ENCODE peak calls at places on chromosomes 7 and 10, in seven cellular contexts. N is aorta; O is right lobe of liver; T is fibroblast of lung; S is stomach; F is naive thymus-derived CD4-positive, alpha-beta T cell; C is Panc1. B is an unnamed sample. For H3K4me1, the result is how much of the 10 kb centered on the place peaks cover.

GRCh38 chr7:88789480-88790064 is 6.0 kb downstream of the TEX47 start:
- DNase-seq in C (peak), F (peak), O (no peak), T (peak), S (no peak), N (no peak), B (no peak)

GRCh38 chr10:116215651-116216050 is 57.4 kb downstream of the GFRA1 start:
- DNase-seq in C (no peak), O (no peak), F (no peak), N (no peak), S (no peak), T (no peak), B (no peak)

GRCh38 chr10:98929709-98930108 is 305.9 kb downstream of the HPSE2 start:
- DNase-seq in T (no peak), S (no peak), O (no peak), C (no peak), F (no peak), N (no peak), B (no peak)

GRCh38 chr7:146658604-146659003 is 542.0 kb downstream of the CNTNAP2 start:
- DNase-seq in N (no peak), T (no peak), F (no peak), O (no peak), C (no peak), S (no peak), B (no peak)

GRCh38 chr7:91796122-91796521 is 84.4 kb downstream of the MTERF1 start:
- DNase-seq in C (no peak), N (no peak), F (no peak), T (no peak), O (no peak), S (no peak), B (no peak)

GRCh38 chr7:131381069-131381838 is 53.6 kb downstream of the MKLN1 start:
- DNase-seq in N (no peak), T (peak), O (no peak), C (no peak), F (no peak), S (no peak), B (no peak)

GRCh38 chr10:12418000-12418399 is 68.7 kb downstream of the CAMK1D start:
- DNase-seq in O (peak), N (peak), T (peak), C (no peak), F (no peak), S (no peak), B (no peak)

GRCh38 chr7:2999078-2999500 is 44.6 kb downstream of the CARD11 start:
- DNase-seq in T (no peak), O (no peak), N (no peak), C (no peak), S (no peak), F (no peak), B (no peak)

GRCh38 chr10:95451568-95452524 is 109.3 kb downstream of the SORBS1 start:
- DNase-seq in C (no peak), T (peak), F (no peak), O (no peak), S (no peak), N (no peak), B (no peak)

GRCh38 chr7:84801396-84801795 is 385.5 kb downstream of the SEMA3D start:
- DNase-seq in T (no peak), N (no peak), F (no peak), O (no peak), S (no peak), C (no peak), B (no peak)

GRCh38 chr10:101687088-101687487 is 7.9 kb downstream of the FBXW4 start:
- DNase-seq in N (no peak), S (no peak), T (peak), C (no peak), F (no peak), O (no peak), B (no peak)

GRCh38 chr10:62046522-62047239 is 145.2 kb downstream of the ARID5B start:
- DNase-seq in S (no peak), C (no peak), F (no peak), O (no peak), N (no peak), T (peak), B (no peak)

GRCh38 chr7:50022451-50022850 is 70.6 kb downstream of the ZPBP start:
- DNase-seq in C (no peak), N (no peak), F (no peak), T (no peak), O (no peak), S (no peak), B (no peak)

GRCh38 chr7:107614425-107614824 is 34.4 kb downstream of the BCAP29 start:
- DNase-seq in N (no peak), T (peak), S (no peak), O (no peak), C (no peak), F (no peak), B (no peak)

GRCh38 chr7:2849941-2850766 is 6.0 kb upstream of the GNA12 start:
- DNase-seq in S (no peak), T (no peak), O (no peak), C (no peak), F (no peak), N (no peak), B (no peak)

GRCh38 chr7:148289630-148290029 is 300.9 kb upstream of the C7orf33 start:
- DNase-seq in F (no peak), O (no peak), S (no peak), N (no peak), T (no peak), C (no peak), B (no peak)

GRCh38 chr10:127148066-127148932 is 48.1 kb downstream of the INSYN2A start:
- DNase-seq in S (no peak), F (no peak), N (no peak), O (no peak), T (peak), C (peak), B (no peak)

GRCh38 chr10:79404690-79405131 is 40.7 kb downstream of the ZCCHC24 start:
- DNase-seq in O (peak), S (no peak), T (no peak), C (no peak), N (no peak), F (no peak), B (no peak)

GRCh38 chr7:97407106-97407505 is 289.6 kb downstream of the SDHAF3 start:
- DNase-seq in N (no peak), T (no peak), F (no peak), O (no peak), C (no peak), S (no peak), B (no peak)

GRCh38 chr7:133530682-133531081 is 277.8 kb downstream of the EXOC4 start:
- DNase-seq in N (no peak), F (no peak), T (peak), S (no peak), O (no peak), C (no peak), B (no peak)

GRCh38 chr10:31929986-31930675 is 1.5 kb upstream of the ARHGAP12 start:
- DNase-seq in N (no peak), O (no peak), T (no peak), F (peak), C (no peak), S (no peak), B (peak)

GRCh38 chr7:96330193-96330592 is 8.3 kb upstream of the SLC25A13 start:
- DNase-seq in O (no peak), S (no peak), T (no peak), C (no peak), F (no peak), N (no peak), B (no peak)

GRCh38 chr7:139626817-139627216 is 103.3 kb downstream of the CLEC2L start:
- DNase-seq in O (peak), C (no peak), F (peak), S (no peak), N (no peak), T (no peak), B (no peak)

GRCh38 chr7:133436014-133436428 is 183.1 kb downstream of the EXOC4 start:
- DNase-seq in O (no peak), S (no peak), C (no peak), F (no peak), N (no peak), T (peak), B (no peak)

GRCh38 chr7:84013616-84014240 is 180.9 kb downstream of the SEMA3A start:
- DNase-seq in C (no peak), T (no peak), F (no peak), O (no peak), S (no peak), N (no peak), B (no peak)

GRCh38 chr7:134089446-134089845 is 37.7 kb upstream of the LRGUK start:
- DNase-seq in C (no peak), T (no peak), O (no peak), S (no peak), F (no peak), N (no peak), B (no peak)

GRCh38 chr10:38047666-38048065 is 37.2 kb downstream of the ZNF33A start:
- DNase-seq in C (no peak), O (no peak), S (no peak), T (peak), N (no peak), F (no peak), B (no peak)

GRCh38 chr10:132889556-132889955 is 52.8 kb downstream of the CFAP46 start:
- DNase-seq in O (peak), N (peak), F (no peak), C (no peak), T (no peak), S (no peak), B (no peak)

GRCh38 chr7:106772655-106773108 is 92.4 kb upstream of the PIK3CG start:
- DNase-seq in F (no peak), T (peak), O (no peak), N (no peak), C (no peak), S (no peak), B (no peak)

GRCh38 chr10:100970076-100970913 is 991 bp downstream of the SEMA4G start:
- DNase-seq in S (peak), T (no peak), F (no peak), O (peak), C (no peak), N (peak), B (peak)

GRCh38 chr7:40884226-40884625 is 749.4 kb downstream of the SUGCT start:
- DNase-seq in C (no peak), S (no peak), F (no peak), O (no peak), T (peak), N (no peak), B (no peak)

GRCh38 chr7:88167223-88167622 is 52.6 kb downstream of the SRI start:
- DNase-seq in C (no peak), F (no peak), O (no peak), N (no peak), T (no peak), S (no peak), B (no peak)

GRCh38 chr7:20514364-20514763 is 101.1 kb upstream of the ABCB5 start:
- DNase-seq in C (no peak), O (no peak), S (peak), N (peak), F (no peak), T (peak), B (no peak)

GRCh38 chr10:101903827-101904520 is 60.4 kb upstream of the KCNIP2 start:
- DNase-seq in O (no peak), F (no peak), S (no peak), T (no peak), N (no peak), C (no peak), B (peak)

GRCh38 chr7:80481196-80481884 is 30.5 kb downstream of the GNAT3 start:
- DNase-seq in C (no peak), O (no peak), F (no peak), S (no peak), T (peak), N (no peak), B (no peak)

GRCh38 chr10:54908019-54908418 is 107.0 kb upstream of the PCDH15 start:
- DNase-seq in S (no peak), F (no peak), N (no peak), O (no peak), C (no peak), T (no peak), B (no peak)

GRCh38 chr7:79175390-79175789 is 278.1 kb downstream of the MAGI2 start:
- DNase-seq in S (no peak), N (no peak), C (no peak), F (no peak), T (no peak), O (no peak), B (no peak)

GRCh38 chr10:104321226-104321625 is 17.0 kb downstream of the ITPRIP start:
- DNase-seq in S (no peak), C (no peak), O (no peak), F (no peak), N (no peak), T (no peak), B (no peak)

GRCh38 chr10:104323721-104324686 is 14.3 kb downstream of the ITPRIP start:
- DNase-seq in O (no peak), N (no peak), S (no peak), C (no peak), F (no peak), T (no peak), B (no peak)

GRCh38 chr10:104323085-104323484 is 15.2 kb downstream of the ITPRIP start:
- DNase-seq in N (no peak), C (no peak), S (no peak), T (no peak), F (no peak), O (no peak), B (no peak)

GRCh38 chr10:104321716-104322415 is 16.4 kb downstream of the ITPRIP start:
- DNase-seq in N (no peak), C (no peak), O (no peak), T (peak), S (no peak), F (peak), B (no peak)

GRCh38 chr10:104322416-104322782 is 15.9 kb downstream of the ITPRIP start:
- DNase-seq in T (no peak), S (no peak), C (no peak), N (no peak), F (no peak), O (no peak), B (no peak)
- H3K4me1 ChIP-seq in T (under half), S (half or more), C (half or more), N (under half), F (half or more), O (under half), B (under half)

DNA sequence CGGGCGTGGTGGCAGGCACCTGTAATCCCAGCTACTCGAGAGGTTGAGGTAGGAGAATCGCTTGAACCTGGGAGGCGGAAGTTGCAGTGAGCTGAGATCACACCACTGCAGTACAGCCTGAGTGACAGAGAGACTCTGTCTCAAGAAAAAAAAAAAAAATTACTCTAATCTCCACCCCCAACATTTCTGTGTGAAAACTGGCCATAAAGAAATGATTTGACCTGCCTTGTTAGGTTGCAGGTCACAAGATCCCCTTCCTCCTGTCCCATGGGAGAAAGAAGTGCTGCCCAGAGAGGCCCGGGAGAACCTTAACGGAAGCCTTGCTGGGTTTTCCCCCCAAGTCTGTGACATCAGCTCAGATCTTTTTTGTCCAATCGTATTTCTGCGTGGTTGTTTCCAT is 8.7 kb upstream of the CALHM1 start:
- DNase-seq in S (no peak), T (no peak), O (no peak), C (no peak), N (no peak), F (no peak), B (no peak)
- H3K4me3 ChIP-seq in S (no peak), T (no peak), O (no peak), C (no peak), N (no peak), F (no peak), B (no peak)

GRCh38 chr7:70752794-70753241 is 379.1 kb upstream of the GALNT17 start:
- DNase-seq in N (no peak), F (no peak), T (peak), S (no peak), O (no peak), C (no peak), B (no peak)

GRCh38 chr7:70762697-70763096 is 369.2 kb upstream of the GALNT17 start:
- DNase-seq in O (no peak), N (no peak), S (no peak), F (no peak), C (no peak), T (no peak), B (no peak)

GRCh38 chr7:70751895-70752294 is 380.0 kb upstream of the GALNT17 start:
- DNase-seq in N (no peak), S (no peak), C (no peak), O (no peak), T (no peak), F (no peak), B (no peak)

GRCh38 chr7:70761711-70762328 is 370.1 kb upstream of the GALNT17 start:
- DNase-seq in O (no peak), N (no peak), F (no peak), T (no peak), S (no peak), C (no peak), B (no peak)

DNA sequence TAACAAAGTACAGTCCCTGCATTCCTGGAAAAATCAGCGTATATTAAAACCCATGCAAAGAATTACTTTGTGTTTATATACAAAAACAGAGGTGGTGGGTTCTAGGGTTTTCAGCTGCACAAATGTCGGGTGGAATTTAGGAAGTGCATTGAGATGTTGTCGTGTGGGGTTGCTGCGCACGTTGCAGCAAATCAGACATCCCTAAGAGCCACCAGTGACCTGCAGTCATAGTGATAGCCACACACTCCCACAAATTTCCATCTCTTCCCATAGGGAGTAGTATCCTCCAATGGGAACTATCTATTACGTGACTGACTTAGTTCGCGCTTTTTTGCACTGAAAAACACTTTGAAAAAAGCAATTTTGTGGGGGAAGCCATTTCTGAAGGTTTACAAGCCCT is 375.2 kb upstream of the GALNT17 start:
- DNase-seq in S (no peak), N (no peak), C (no peak), F (no peak), T (no peak), O (no peak), B (no peak)
- H3K27ac ChIP-seq in S (no peak), N (no peak), C (no peak), F (no peak), T (no peak), O (no peak), B (no peak)

GRCh38 chr7:100880645-100881044 is 5.7 kb downstream of the SRRT start:
- DNase-seq in F (no peak), S (no peak), O (no peak), N (no peak), C (no peak), T (no peak), B (no peak)
- H3K4me1 ChIP-seq in F (under half), S (under half), O (under half), N (under half), C (under half), T (under half), B (under half)

GRCh38 chr7:601573-602340 is 82.1 kb upstream of the PDGFA start:
- DNase-seq in C (no peak), O (peak), T (peak), F (peak), S (peak), N (peak), B (peak)

GRCh38 chr7:603152-603941 is 83.7 kb upstream of the PDGFA start:
- DNase-seq in S (no peak), C (no peak), N (peak), F (no peak), O (no peak), T (no peak), B (no peak)

GRCh38 chr7:604038-604883 is 84.6 kb upstream of the PDGFA start:
- DNase-seq in N (peak), T (peak), C (no peak), S (peak), F (peak), O (peak), B (peak)

GRCh38 chr7:600935-601334 is 81.3 kb upstream of the PDGFA start:
- DNase-seq in F (no peak), N (peak), O (peak), C (no peak), T (no peak), S (no peak), B (no peak)

GRCh38 chr7:602341-603141 is 82.9 kb upstream of the PDGFA start:
- DNase-seq in N (peak), C (no peak), T (no peak), O (no peak), F (no peak), S (no peak), B (no peak)
- H3K4me3 ChIP-seq in N (no peak), C (no peak), T (no peak), O (no peak), F (no peak), S (no peak), B (no peak)

GRCh38 chr7:1301054-1301811 is 68.6 kb downstream of the UNCX start:
- DNase-seq in N (no peak), F (no peak), O (no peak), S (no peak), C (no peak), T (no peak), B (no peak)
- H3K27ac ChIP-seq in N (no peak), F (no peak), O (no peak), S (no peak), C (no peak), T (no peak), B (no peak)

DNA sequence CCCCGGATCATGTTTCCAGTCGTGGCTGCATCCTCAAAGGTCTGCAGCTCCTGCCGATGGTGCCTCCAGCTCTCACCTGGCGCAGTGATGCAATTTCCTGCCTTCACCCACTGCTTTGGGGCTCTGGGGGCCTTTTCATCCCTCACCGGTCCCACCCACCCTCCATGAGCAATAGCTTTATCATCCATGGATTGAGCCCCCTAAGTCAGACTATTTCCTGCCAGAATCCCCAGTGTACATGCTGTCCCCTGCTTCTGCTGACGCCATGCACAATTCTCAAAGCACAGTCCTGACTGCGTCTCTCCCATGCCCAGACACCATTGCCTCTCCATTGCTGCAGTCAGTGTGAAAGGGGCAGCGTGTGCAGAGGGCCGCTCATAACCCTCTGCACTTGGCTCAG is 49.7 kb downstream of the FAM241B start:
- DNase-seq in C (no peak), S (no peak), F (no peak), O (no peak), N (no peak), T (no peak), B (no peak)
- H3K4me1 ChIP-seq in C (under half), S (under half), F (under half), O (under half), N (under half), T (under half), B (under half)

B was measured in colonic mucosa.